ENCODE peak calls at places on chromosome 15, in eight cellular contexts. K is left ventricle myocardium superior; S is activated CD4-positive, alpha-beta T cell treated with anti-CD3 and anti-CD28 coated beads for 1 hour; Z is activated gamma-delta T cell treated with anti-CD3 and anti-CD28 coated beads, Interleukin-2, amount 50 U/mL, for 16 hours; N is foreskin fibroblast; I is SHP77; O is CD4-positive, alpha-beta T cell; R is brain microvascular endothelial cell. M is an unnamed sample.

GRCh38 chr15:68637755-68638405 is 59.1 kb downstream of the CORO2B start:
- DNase-seq in K (peak), S (no peak), Z (no peak), N (peak), I (no peak), O (no peak), R (no peak), M (peak)

GRCh38 chr15:34582461-34583357 is 742 bp downstream of the GOLGA8B start:
- DNase-seq in K (peak), S (no peak), Z (no peak), N (peak), I (no peak), O (peak), R (no peak), M (no peak)

GRCh38 chr15:101047301-101047781 is 128.2 kb downstream of the LRRK1 start:
- DNase-seq in K (no peak), S (no peak), Z (no peak), N (peak), I (no peak), O (no peak), R (no peak), M (no peak)

GRCh38 chr15:70050970-70051369 is 46.7 kb downstream of the TLE3 start:
- DNase-seq in K (no peak), S (no peak), Z (no peak), N (no peak), I (no peak), O (no peak), R (no peak), M (no peak)

GRCh38 chr15:48427960-48428547 is 96.8 kb downstream of the DUT start:
- DNase-seq in K (no peak), S (no peak), Z (no peak), N (peak), I (no peak), O (no peak), R (no peak), M (no peak)

GRCh38 chr15:76517910-76518309 is 181.3 kb downstream of the ISL2 start:
- DNase-seq in K (no peak), S (no peak), Z (no peak), N (no peak), I (no peak), O (no peak), R (no peak), M (no peak)

GRCh38 chr15:99452728-99453643 is 112.8 kb upstream of the MEF2A start:
- DNase-seq in K (peak), S (peak), Z (no peak), N (peak), I (no peak), O (no peak), R (no peak), M (no peak)

GRCh38 chr15:77312523-77312922 is 107.4 kb downstream of the PEAK1 start:
- DNase-seq in K (no peak), S (no peak), Z (no peak), N (peak), I (no peak), O (no peak), R (no peak), M (no peak)

GRCh38 chr15:52652984-52653383 is 26.2 kb downstream of the ATOSA start:
- DNase-seq in K (no peak), S (no peak), Z (no peak), N (peak), I (no peak), O (no peak), R (peak), M (no peak)

GRCh38 chr15:56918907-56919707 is 663 bp downstream of the TCF12 start:
- DNase-seq in K (peak), S (peak), Z (peak), N (peak), I (peak), O (peak), R (peak), M (no peak)

GRCh38 chr15:80433836-80434235 is 29.7 kb downstream of the ARNT2 start:
- DNase-seq in K (no peak), S (no peak), Z (no peak), N (no peak), I (no peak), O (no peak), R (no peak), M (no peak)

GRCh38 chr15:65285291-65286068 is 1.2 kb downstream of the PARP16 start:
- DNase-seq in K (no peak), S (no peak), Z (no peak), N (peak), I (no peak), O (no peak), R (peak), M (no peak)

GRCh38 chr15:91356083-91356482 is 256.0 kb downstream of the SV2B start:
- DNase-seq in K (no peak), S (no peak), Z (no peak), N (no peak), I (no peak), O (no peak), R (no peak), M (no peak)

GRCh38 chr15:69576035-69576526 is 123.5 kb downstream of the RPLP1 start:
- DNase-seq in K (peak), S (peak), Z (peak), N (peak), I (peak), O (peak), R (no peak), M (no peak)

GRCh38 chr15:83446904-83447708 is at the start of gene SH3GL3:
- DNase-seq in K (peak), S (no peak), Z (no peak), N (peak), I (no peak), O (no peak), R (peak), M (peak)

GRCh38 chr15:100891316-100892012 is 11.8 kb downstream of the ALDH1A3 start:
- DNase-seq in K (no peak), S (no peak), Z (no peak), N (peak), I (no peak), O (no peak), R (peak), M (no peak)

GRCh38 chr15:98776607-98777281 is 128.4 kb downstream of the IGF1R start:
- DNase-seq in K (peak), S (no peak), Z (peak), N (peak), I (no peak), O (no peak), R (peak), M (peak)

GRCh38 chr15:36914466-36914865 is 185.9 kb downstream of the MEIS2 start:
- DNase-seq in K (peak), S (no peak), Z (no peak), N (no peak), I (no peak), O (no peak), R (no peak), M (no peak)

GRCh38 chr15:52040167-52040900 is 21.3 kb downstream of the MAPK6 start:
- DNase-seq in K (no peak), S (no peak), Z (no peak), N (peak), I (no peak), O (no peak), R (no peak), M (no peak)

GRCh38 chr15:49876401-49877038 is 242.5 kb downstream of the ATP8B4 start:
- DNase-seq in K (no peak), S (no peak), Z (no peak), N (no peak), I (no peak), O (no peak), R (no peak), M (no peak)

GRCh38 chr15:101534376-101534970 is 45.0 kb upstream of the PCSK6 start:
- DNase-seq in K (no peak), S (no peak), Z (no peak), N (no peak), I (no peak), O (no peak), R (no peak), M (no peak)

GRCh38 chr15:36958611-36959010 is 141.7 kb downstream of the MEIS2 start:
- DNase-seq in K (no peak), S (no peak), Z (no peak), N (no peak), I (no peak), O (no peak), R (no peak), M (no peak)

GRCh38 chr15:46709461-46709860 is 1007.8 kb upstream of the SEMA6D start:
- DNase-seq in K (no peak), S (no peak), Z (no peak), N (no peak), I (no peak), O (no peak), R (no peak), M (no peak)

GRCh38 chr15:39332846-39333245 is 248.0 kb upstream of the THBS1 start:
- DNase-seq in K (no peak), S (no peak), Z (no peak), N (no peak), I (no peak), O (no peak), R (no peak), M (no peak)

GRCh38 chr15:42665827-42666226 is 71.1 kb downstream of the CDAN1 start:
- DNase-seq in K (no peak), S (no peak), Z (no peak), N (no peak), I (no peak), O (no peak), R (no peak), M (no peak)

GRCh38 chr15:92669432-92669831 is 13.9 kb upstream of the FAM174B start:
- DNase-seq in K (no peak), S (no peak), Z (no peak), N (no peak), I (no peak), O (no peak), R (no peak), M (no peak)

GRCh38 chr15:89809093-89809786 is 5.4 kb downstream of the ANPEP start:
- DNase-seq in K (peak), S (no peak), Z (no peak), N (no peak), I (peak), O (no peak), R (no peak), M (no peak)

GRCh38 chr15:41494922-41495735 is 1.5 kb downstream of the ITPKA start:
- DNase-seq in K (no peak), S (peak), Z (no peak), N (no peak), I (no peak), O (no peak), R (no peak), M (no peak)

GRCh38 chr15:84817461-84818081 is 415 bp downstream of the ALPK3 start:
- DNase-seq in K (peak), S (no peak), Z (no peak), N (no peak), I (peak), O (no peak), R (no peak), M (no peak)

GRCh38 chr15:86009727-86010126 is 69.9 kb upstream of the AGBL1 start:
- DNase-seq in K (no peak), S (no peak), Z (no peak), N (no peak), I (no peak), O (no peak), R (no peak), M (no peak)

GRCh38 chr15:98803228-98804056 is 155.1 kb downstream of the IGF1R start:
- DNase-seq in K (no peak), S (no peak), Z (no peak), N (peak), I (no peak), O (no peak), R (peak), M (no peak)

GRCh38 chr15:101019351-101019750 is 100.2 kb downstream of the LRRK1 start:
- DNase-seq in K (no peak), S (no peak), Z (no peak), N (no peak), I (no peak), O (no peak), R (no peak), M (no peak)

GRCh38 chr15:39511000-39511914 is 69.6 kb upstream of the THBS1 start:
- DNase-seq in K (peak), S (no peak), Z (no peak), N (peak), I (peak), O (no peak), R (peak), M (no peak)

GRCh38 chr15:31474059-31474868 is 147.6 kb downstream of the KLF13 start:
- DNase-seq in K (no peak), S (peak), Z (no peak), N (no peak), I (no peak), O (no peak), R (no peak), M (no peak)

GRCh38 chr15:37981781-37982180 is 47.3 kb downstream of the TMCO5A start:
- DNase-seq in K (no peak), S (no peak), Z (no peak), N (peak), I (peak), O (no peak), R (peak), M (peak)

GRCh38 chr15:95973566-95974256 is 356.8 kb upstream of the NR2F2 start:
- DNase-seq in K (no peak), S (no peak), Z (no peak), N (no peak), I (no peak), O (no peak), R (no peak), M (no peak)

GRCh38 chr15:68623301-68623892 is 44.6 kb downstream of the CORO2B start:
- DNase-seq in K (peak), S (no peak), Z (no peak), N (no peak), I (no peak), O (no peak), R (no peak), M (no peak)

GRCh38 chr15:28935316-28935715 is 49.5 kb downstream of the APBA2 start:
- DNase-seq in K (no peak), S (no peak), Z (peak), N (peak), I (no peak), O (peak), R (no peak), M (no peak)

GRCh38 chr15:25182736-25183445 is 228.1 kb downstream of the SNRPN start:
- DNase-seq in K (peak), S (no peak), Z (no peak), N (no peak), I (no peak), O (no peak), R (no peak), M (no peak)